ENCODE peak calls at places on chromosomes 13 and 19, in ten cellular contexts. W, C, V, A, P, B, M, F, Z and T are unnamed samples.

GRCh38 chr13:97749174-97749573 is 204.3 kb upstream of the IPO5 start:
- DNase-seq in F (no peak), P (peak), M (peak), C (no peak), W (no peak), A (peak), V (no peak), Z (no peak), B (peak), T (no peak)

GRCh38 chr19:13965377-13965896 is 13.1 kb downstream of the DCAF15 start:
- DNase-seq in A (no peak), W (no peak), V (no peak), B (no peak), F (no peak), C (no peak), P (no peak), M (no peak), Z (no peak), T (no peak)

GRCh38 chr13:48320396-48320790 is 16.8 kb downstream of the RB1 start:
- DNase-seq in W (no peak), A (no peak), F (no peak), V (no peak), Z (no peak), P (no peak), B (no peak), M (no peak), C (no peak), T (no peak)

GRCh38 chr19:13764101-13764807 is at the start of gene MRI1:
- DNase-seq in B (peak), W (peak), A (peak), F (peak), Z (peak), P (peak), C (no peak), M (peak), V (peak), T (peak)

GRCh38 chr13:20796791-20797513 is 23.2 kb upstream of the EEF1AKMT1 start:
- DNase-seq in C (no peak), Z (no peak), W (no peak), B (no peak), V (no peak), F (no peak), P (no peak), A (no peak), M (peak), T (no peak)

GRCh38 chr19:38015216-38015615 is 108.2 kb downstream of the SIPA1L3 start:
- DNase-seq in C (no peak), Z (no peak), A (no peak), F (no peak), M (no peak), W (no peak), V (no peak), B (no peak), P (no peak), T (no peak)

GRCh38 chr19:55418185-55418584 is 10.6 kb upstream of the UBE2S start:
- DNase-seq in Z (peak), P (peak), V (peak), A (peak), C (peak), F (peak), B (peak), M (peak), W (no peak), T (peak)

GRCh38 chr13:77810430-77810829 is 108.2 kb downstream of the EDNRB start:
- DNase-seq in M (peak), Z (no peak), V (no peak), B (no peak), F (no peak), P (peak), A (peak), W (no peak), C (no peak), T (no peak)

GRCh38 chr13:46211116-46211515 is 612 bp upstream of the LRRC63 start:
- DNase-seq in A (peak), W (no peak), V (no peak), P (no peak), M (peak), Z (peak), C (no peak), F (no peak), B (no peak), T (no peak)

GRCh38 chr13:41402695-41403511 is 54.4 kb upstream of the RGCC start:
- DNase-seq in M (no peak), B (peak), V (no peak), P (no peak), A (no peak), W (no peak), F (no peak), Z (no peak), C (no peak), T (no peak)

GRCh38 chr19:51065221-51065960 is 499 bp upstream of the KLK13 start:
- DNase-seq in M (no peak), V (no peak), W (no peak), C (no peak), P (no peak), B (no peak), F (no peak), Z (no peak), A (peak), T (no peak)

GRCh38 chr13:53382008-53382407 is 353.4 kb downstream of the OLFM4 start:
- DNase-seq in B (no peak), W (no peak), A (no peak), P (no peak), V (no peak), M (no peak), F (no peak), C (no peak), Z (no peak), T (no peak)

GRCh38 chr13:38686635-38687245 is at the start of gene FREM2:
- DNase-seq in P (peak), C (no peak), M (no peak), Z (no peak), W (no peak), B (no peak), V (peak), A (peak), F (no peak), T (peak)

GRCh38 chr13:99436686-99437416 is 64.4 kb upstream of the TM9SF2 start:
- DNase-seq in B (peak), P (peak), V (peak), M (peak), A (peak), F (peak), W (peak), C (peak), Z (peak), T (peak)

GRCh38 chr19:34096020-34096915 is 76.0 kb upstream of the LSM14A start:
- DNase-seq in V (no peak), W (no peak), C (no peak), P (peak), B (peak), A (peak), F (peak), M (peak), Z (no peak), T (no peak)

GRCh38 chr19:6417713-6418561 is 6.7 kb downstream of the KHSRP start:
- DNase-seq in F (no peak), P (peak), C (no peak), W (no peak), Z (peak), M (peak), V (no peak), B (no peak), A (peak), T (peak)

GRCh38 chr13:47146136-47146535 is 249.3 kb upstream of the HTR2A start:
- DNase-seq in V (no peak), F (no peak), C (peak), B (no peak), W (no peak), P (peak), Z (no peak), A (peak), M (no peak), T (no peak)

GRCh38 chr13:36673838-36674326 is at the start of gene SERTM1:
- DNase-seq in P (peak), V (no peak), W (no peak), B (no peak), C (no peak), F (no peak), Z (no peak), M (peak), A (peak), T (no peak)

GRCh38 chr19:49200238-49200862 is 42.8 kb downstream of the TRPM4 start:
- DNase-seq in C (no peak), B (no peak), V (peak), F (no peak), W (no peak), M (no peak), Z (no peak), A (no peak), P (no peak), T (no peak)

GRCh38 chr19:34253711-34254551 is 423 bp upstream of the GARRE1 start:
- DNase-seq in B (peak), A (no peak), M (peak), P (no peak), V (peak), W (peak), F (peak), C (no peak), Z (no peak), T (peak)

DNA sequence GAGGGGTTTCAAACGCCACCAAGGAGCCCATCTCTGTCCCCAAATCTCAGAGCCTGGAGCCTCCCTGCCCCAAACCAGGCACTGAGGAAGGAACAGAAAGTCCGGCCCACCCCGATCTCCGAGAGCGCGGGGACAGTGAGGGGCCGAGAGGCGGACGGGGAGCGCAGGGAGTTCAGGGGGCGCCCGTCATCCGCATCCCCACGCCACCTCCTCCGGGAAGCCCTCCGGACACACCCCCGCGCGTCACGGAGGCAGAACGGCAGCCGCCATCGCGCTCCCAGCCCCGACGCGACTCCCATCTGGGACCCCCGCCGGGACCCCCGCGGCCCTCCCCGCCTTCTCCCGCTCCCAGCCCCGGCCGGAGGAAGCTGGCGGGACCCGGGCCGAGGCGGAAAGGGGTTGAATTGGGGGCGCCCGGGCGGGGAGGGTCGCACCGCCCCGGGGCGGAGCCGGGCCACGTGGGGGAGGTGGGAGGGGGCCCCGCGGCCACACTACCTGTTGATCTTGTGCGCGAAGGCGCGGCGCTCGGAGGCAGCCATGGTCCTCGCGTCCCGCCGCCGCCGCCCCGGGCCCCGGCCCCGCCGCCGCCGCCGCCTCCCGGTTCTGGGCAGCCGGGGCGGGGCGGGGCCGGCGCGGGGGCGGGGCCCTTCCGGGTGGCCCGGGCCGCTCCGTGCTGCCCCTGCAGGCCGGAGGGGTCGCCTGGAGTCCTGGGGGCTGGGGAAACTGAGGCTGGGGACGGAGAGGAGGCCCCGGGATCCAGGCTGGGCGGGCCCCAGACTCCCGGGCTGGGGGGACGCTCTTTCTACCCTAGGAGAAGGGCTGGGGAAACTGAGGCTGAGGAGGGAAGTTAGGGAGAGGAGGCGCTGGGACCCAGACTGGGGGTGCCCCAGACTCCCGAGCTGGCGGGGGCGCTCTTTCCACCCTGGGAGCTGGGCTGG is at the start of gene DOCK6:
- DNase-seq in W (no peak), A (no peak), P (no peak), C (no peak), B (no peak), F (no peak), V (peak), M (no peak), Z (no peak), T (peak)
- TF ChIP-seq CTCF in W (peak), A (peak), P (peak), C (peak), B (peak), F (peak), V (peak), M (peak), Z (peak), T (peak)

DNA sequence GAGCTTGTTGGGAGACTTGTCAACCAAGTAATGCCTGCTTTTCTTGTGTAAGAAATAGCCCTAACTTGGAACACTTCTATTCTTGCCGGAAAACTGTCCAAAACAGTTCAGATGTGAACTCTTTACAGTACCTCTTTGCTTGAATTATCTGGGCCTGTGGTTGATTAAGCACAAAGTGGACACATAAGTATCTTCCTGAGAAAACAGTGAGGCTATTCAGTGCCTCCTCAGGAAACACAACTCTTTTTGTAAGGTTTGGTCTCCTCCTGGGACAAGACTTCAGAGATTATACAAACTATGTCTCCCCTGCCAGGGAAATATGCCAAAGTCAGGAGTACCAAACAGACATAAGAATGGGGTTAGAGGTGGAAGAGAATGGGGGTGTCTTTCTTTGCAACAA is 127.7 kb downstream of the LACC1 start:
- DNase-seq in C (no peak), B (no peak), Z (no peak), P (no peak), M (no peak), V (no peak), F (no peak), W (no peak), A (peak), T (no peak)
- TF ChIP-seq CTCF in C (no peak), B (no peak), Z (no peak), P (no peak), M (no peak), V (no peak), F (no peak), W (no peak), A (no peak), T (no peak)

GRCh38 chr19:8503506-8503905 is 1.1 kb upstream of the PRAM1 start:
- DNase-seq in F (no peak), Z (no peak), V (no peak), W (no peak), P (no peak), A (no peak), M (no peak), C (no peak), B (no peak), T (no peak)

GRCh38 chr19:8510589-8511115 is 3.3 kb downstream of the ZNF414 start:
- DNase-seq in A (no peak), Z (no peak), V (no peak), P (no peak), W (no peak), F (no peak), B (no peak), C (no peak), M (no peak), T (no peak)

GRCh38 chr19:8504171-8504570 is 1.7 kb upstream of the PRAM1 start:
- DNase-seq in C (no peak), F (no peak), M (no peak), Z (no peak), P (no peak), A (no peak), V (no peak), B (no peak), W (no peak), T (no peak)

GRCh38 chr19:8505680-8506401 is 3.4 kb upstream of the PRAM1 start:
- DNase-seq in W (peak), A (peak), M (peak), P (peak), F (peak), V (peak), Z (peak), C (no peak), B (peak), T (peak)

GRCh38 chr19:8506402-8506957 is 4.0 kb upstream of the PRAM1 start:
- DNase-seq in P (no peak), M (no peak), V (no peak), A (no peak), Z (no peak), F (no peak), B (no peak), W (no peak), C (no peak), T (peak)
- TF ChIP-seq CTCF in P (no peak), M (no peak), V (peak), A (no peak), Z (peak), F (no peak), B (no peak), W (no peak), C (no peak), T (no peak)

GRCh38 chr19:29283366-29283765 is 70.4 kb upstream of the UQCRFS1 start:
- DNase-seq in P (no peak), W (no peak), C (no peak), Z (no peak), V (no peak), F (no peak), B (no peak), M (no peak), A (no peak), T (no peak)

GRCh38 chr19:29287061-29287460 is 74.1 kb upstream of the UQCRFS1 start:
- DNase-seq in P (no peak), A (no peak), C (no peak), F (no peak), M (no peak), V (no peak), Z (no peak), B (no peak), W (no peak), T (no peak)

GRCh38 chr19:29285187-29285687 is 72.3 kb upstream of the UQCRFS1 start:
- DNase-seq in A (no peak), P (no peak), C (no peak), F (no peak), W (no peak), B (no peak), M (no peak), V (no peak), Z (no peak), T (no peak)

GRCh38 chr19:29288276-29288675 is 75.3 kb upstream of the UQCRFS1 start:
- DNase-seq in B (no peak), V (no peak), M (no peak), P (no peak), A (no peak), C (no peak), F (no peak), Z (no peak), W (no peak), T (no peak)

GRCh38 chr19:29285878-29286277 is 72.9 kb upstream of the UQCRFS1 start:
- DNase-seq in A (peak), M (no peak), V (no peak), W (no peak), C (no peak), Z (no peak), F (no peak), B (no peak), P (no peak), T (no peak)
- TF ChIP-seq CTCF in A (peak), M (no peak), V (no peak), W (no peak), C (peak), Z (peak), F (no peak), B (peak), P (no peak), T (no peak)

DNA sequence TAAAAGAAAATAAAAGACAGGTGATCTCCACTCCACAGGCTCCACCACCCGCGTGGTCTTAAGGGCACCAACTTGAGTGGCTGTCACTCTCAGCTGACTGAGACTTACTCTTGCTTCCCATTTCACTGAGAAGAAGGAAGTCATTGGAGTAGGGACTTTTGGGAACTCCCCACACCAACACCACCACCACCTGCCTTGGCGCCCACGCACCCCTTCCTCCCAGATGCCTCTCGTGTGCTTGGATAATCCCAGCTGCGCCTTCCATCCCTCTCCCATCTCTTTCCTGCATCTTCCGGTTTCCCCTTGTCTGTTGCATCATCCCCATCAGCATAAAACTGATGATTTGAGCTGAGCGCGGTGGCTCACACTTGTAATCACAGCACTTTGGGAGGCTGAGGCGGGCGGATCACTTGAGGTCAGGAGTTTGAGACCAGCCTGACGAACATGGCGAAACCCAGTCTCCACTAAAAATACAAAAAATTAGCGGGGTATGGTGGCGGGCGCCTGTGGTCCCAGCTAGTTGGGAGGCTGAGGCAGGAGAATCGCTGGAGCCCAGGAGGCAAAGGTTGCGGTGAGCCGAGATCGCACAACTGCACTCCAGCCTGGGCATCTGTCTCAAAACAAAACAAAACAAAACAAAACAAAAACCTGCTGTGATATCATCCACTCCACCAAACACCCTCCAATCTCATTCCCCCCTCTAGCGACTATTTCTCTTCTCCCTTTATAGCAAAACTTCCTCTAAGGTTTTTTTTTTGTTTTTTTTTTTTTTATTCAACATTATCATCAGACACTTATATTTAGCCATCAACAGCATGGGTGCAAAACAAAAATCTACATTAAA is 25.5 kb downstream of the AP2S1 start:
- DNase-seq in C (no peak), V (peak), W (no peak), B (no peak), F (no peak), A (no peak), P (peak), Z (no peak), M (no peak), T (no peak)
- TF ChIP-seq CTCF in C (no peak), V (no peak), W (no peak), B (no peak), F (no peak), A (no peak), P (no peak), Z (no peak), M (no peak), T (no peak)

GRCh38 chr19:41700381-41701195 is 7.8 kb upstream of the CEACAM5 start:
- DNase-seq in Z (no peak), C (no peak), P (no peak), V (peak), A (no peak), W (no peak), F (no peak), B (no peak), M (no peak), T (no peak)

GRCh38 chr19:41699231-41699967 is 9.0 kb upstream of the CEACAM5 start:
- DNase-seq in V (peak), M (no peak), P (no peak), F (no peak), Z (no peak), C (no peak), A (no peak), W (no peak), B (no peak), T (peak)

GRCh38 chr19:41699968-41700323 is 8.5 kb upstream of the CEACAM5 start:
- DNase-seq in B (no peak), V (peak), P (no peak), C (no peak), F (no peak), W (no peak), M (no peak), A (no peak), Z (no peak), T (no peak)

GRCh38 chr19:41702208-41702651 is 6.2 kb upstream of the CEACAM5 start:
- DNase-seq in F (no peak), C (no peak), Z (no peak), V (no peak), P (peak), M (no peak), B (no peak), A (peak), W (no peak), T (no peak)

DNA sequence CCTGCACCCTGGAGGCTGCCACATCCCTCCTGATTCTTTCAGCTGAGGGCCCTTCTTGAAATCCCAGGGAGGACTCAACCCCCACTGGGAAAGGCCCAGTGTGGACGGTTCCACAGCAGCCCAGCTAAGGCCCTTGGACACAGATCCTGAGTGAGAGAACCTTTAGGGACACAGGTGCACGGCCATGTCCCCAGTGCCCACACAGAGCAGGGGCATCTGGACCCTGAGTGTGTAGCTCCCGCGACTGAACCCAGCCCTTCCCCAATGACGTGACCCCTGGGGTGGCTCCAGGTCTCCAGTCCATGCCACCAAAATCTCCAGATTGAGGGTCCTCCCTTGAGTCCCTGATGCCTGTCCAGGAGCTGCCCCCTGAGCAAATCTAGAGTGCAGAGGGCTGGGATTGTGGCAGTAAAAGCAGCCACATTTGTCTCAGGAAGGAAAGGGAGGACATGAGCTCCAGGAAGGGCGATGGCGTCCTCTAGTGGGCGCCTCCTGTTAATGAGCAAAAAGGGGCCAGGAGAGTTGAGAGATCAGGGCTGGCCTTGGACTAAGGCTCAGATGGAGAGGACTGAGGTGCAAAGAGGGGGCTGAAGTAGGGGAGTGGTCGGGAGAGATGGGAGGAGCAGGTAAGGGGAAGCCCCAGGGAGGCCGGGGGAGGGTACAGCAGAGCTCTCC is 6.9 kb upstream of the CEACAM5 start:
- DNase-seq in A (no peak), C (no peak), W (no peak), P (no peak), Z (no peak), F (no peak), B (no peak), M (no peak), V (peak), T (peak)
- TF ChIP-seq CTCF in A (peak), C (no peak), W (no peak), P (no peak), Z (no peak), F (no peak), B (peak), M (no peak), V (peak), T (peak)